ENCODE peak calls at places on chromosomes 13 and 19, in nine cellular contexts. E is HCT116, L is right atrium auricular region, G is spleen, P is gastrocnemius medialis, U is sigmoid colon, O is body of pancreas, Z is H9, H is HepG2. A is an unnamed sample.

GRCh38 chr19:55255618-55256423 is 3.0 kb downstream of the PPP6R1 start:
- DNase-seq in P (no peak), U (no peak), E (no peak), G (peak), H (peak), O (no peak), Z (no peak), L (no peak), A (no peak)

GRCh38 chr13:45479661-45480060 is 14.9 kb downstream of the COG3 start:
- DNase-seq in G (no peak), P (no peak), L (no peak), O (no peak), H (no peak), U (no peak), Z (no peak), E (no peak), A (no peak)

GRCh38 chr19:492091-492531 is 4.2 kb upstream of the MADCAM1 start:
- DNase-seq in P (no peak), L (no peak), U (no peak), H (no peak), G (peak), Z (peak), E (no peak), O (no peak), A (no peak)

GRCh38 chr13:49908637-49909036 is 27.5 kb downstream of the SPRYD7 start:
- DNase-seq in G (no peak), E (peak), U (no peak), H (no peak), Z (peak), O (no peak), L (no peak), P (no peak), A (no peak)

GRCh38 chr19:31676271-31677004 is 327.2 kb upstream of the TSHZ3 start:
- DNase-seq in P (no peak), U (no peak), H (no peak), O (no peak), L (no peak), E (no peak), G (no peak), Z (peak), A (no peak)

GRCh38 chr13:30904043-30904442 is 2.0 kb upstream of the MEDAG start:
- DNase-seq in L (no peak), O (no peak), H (no peak), U (no peak), E (no peak), P (no peak), G (no peak), Z (no peak), A (no peak)

GRCh38 chr13:69999875-70000274 is 107.8 kb upstream of the ATXN8OS start:
- DNase-seq in O (no peak), U (no peak), L (no peak), H (no peak), P (no peak), G (no peak), E (no peak), Z (no peak), A (no peak)

GRCh38 chr19:16462757-16463250 is 9.0 kb downstream of the EPS15L1 start:
- DNase-seq in G (no peak), P (peak), U (no peak), Z (no peak), H (no peak), O (no peak), E (no peak), L (peak), A (peak)

GRCh38 chr19:33202546-33203507 is 8.7 kb downstream of the LRP3 start:
- DNase-seq in E (no peak), Z (no peak), P (no peak), H (no peak), G (no peak), U (no peak), L (no peak), O (no peak), A (no peak)

GRCh38 chr19:23098286-23098685 is 18.5 kb upstream of the ZNF730 start:
- DNase-seq in G (no peak), U (no peak), H (no peak), Z (no peak), E (no peak), P (no peak), O (no peak), L (no peak), A (no peak)

GRCh38 chr13:99224019-99224418 is 23.4 kb downstream of the UBAC2 start:
- DNase-seq in U (no peak), H (no peak), G (no peak), L (no peak), Z (no peak), O (no peak), E (no peak), P (no peak), A (no peak)

GRCh38 chr13:111489301-111489700 is 168.9 kb downstream of the TEX29 start:
- DNase-seq in E (no peak), H (no peak), G (no peak), P (no peak), O (no peak), L (no peak), Z (no peak), U (no peak), A (no peak)

GRCh38 chr19:56837492-56837891 is 3.0 kb downstream of the PEG3 start:
- DNase-seq in O (peak), H (peak), P (peak), Z (no peak), L (peak), E (no peak), U (peak), G (peak), A (no peak)
- TF ChIP-seq CTCF in O (peak), H (peak), P (no peak), Z (no peak), L (peak), E (no peak), U (peak), G (peak), A (no peak)

GRCh38 chr13:25493930-25494707 is 122.3 kb downstream of the ATP8A2 start:
- DNase-seq in H (no peak), U (no peak), P (no peak), G (no peak), L (no peak), Z (peak), O (no peak), E (no peak), A (no peak)
- H3K27ac ChIP-seq in H (no peak), U (no peak), P (no peak), G (no peak), L (no peak), Z (no peak), O (no peak), E (no peak), A (no peak)

DNA sequence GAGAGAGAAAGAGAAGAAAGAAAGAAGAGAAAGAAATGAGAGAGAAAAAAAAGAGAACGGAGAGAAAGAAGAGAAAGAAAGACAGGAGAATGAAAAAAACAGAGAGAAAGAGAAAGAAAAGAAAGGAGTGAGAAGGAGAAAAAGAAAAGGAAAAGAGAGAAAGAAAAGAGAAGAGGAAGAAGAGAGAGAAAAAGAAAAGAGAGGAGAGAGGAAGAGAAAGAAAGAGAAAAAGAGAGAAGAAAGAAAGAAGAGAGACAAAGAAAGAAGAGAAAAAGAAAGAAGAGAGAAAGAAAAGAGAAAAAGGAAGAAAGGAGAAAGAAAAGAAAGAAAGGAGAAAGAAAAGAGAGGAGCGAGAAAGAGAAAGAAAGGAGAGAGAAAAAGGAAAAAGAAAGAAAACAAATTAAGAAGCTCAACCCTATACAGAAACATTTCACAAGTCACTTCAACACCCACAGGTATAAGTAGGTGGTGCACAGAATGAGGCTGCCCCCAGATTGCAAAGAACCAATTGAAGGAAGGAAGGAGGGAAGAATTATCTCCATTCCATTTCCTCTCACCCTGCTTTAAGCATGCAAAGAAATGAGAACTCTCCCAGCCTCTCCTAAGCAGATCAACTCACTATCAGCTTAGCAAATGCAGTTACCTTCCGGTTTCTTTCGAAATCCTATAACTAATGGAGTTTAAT is 98.8 kb upstream of the CACNA1A start:
- DNase-seq in L (no peak), P (no peak), O (no peak), E (no peak), H (no peak), U (no peak), Z (no peak), G (no peak), A (no peak)
- TF ChIP-seq CTCF in L (no peak), P (no peak), O (no peak), E (no peak), H (no peak), U (no peak), Z (no peak), G (no peak), A (no peak)

GRCh38 chr13:79457948-79458347 is 23.0 kb upstream of the NDFIP2 start:
- DNase-seq in L (no peak), H (no peak), Z (no peak), P (no peak), E (no peak), O (no peak), G (no peak), U (no peak), A (peak)

GRCh38 chr13:79456051-79456450 is 24.9 kb upstream of the NDFIP2 start:
- DNase-seq in P (no peak), U (no peak), H (no peak), L (no peak), O (no peak), G (no peak), Z (no peak), E (no peak), A (no peak)

GRCh38 chr13:79456656-79457365 is 24.1 kb upstream of the NDFIP2 start:
- DNase-seq in H (no peak), G (no peak), U (no peak), O (no peak), Z (no peak), E (no peak), L (no peak), P (no peak), A (no peak)

GRCh38 chr13:79457390-79457789 is 23.6 kb upstream of the NDFIP2 start:
- DNase-seq in O (no peak), U (no peak), Z (no peak), G (no peak), H (no peak), P (no peak), E (no peak), L (no peak), A (no peak)

GRCh38 chr13:79455331-79455730 is 25.6 kb upstream of the NDFIP2 start:
- DNase-seq in G (no peak), P (no peak), L (no peak), H (no peak), E (no peak), Z (peak), O (no peak), U (no peak), A (no peak)
- H3K27ac ChIP-seq in G (no peak), P (no peak), L (no peak), H (no peak), E (no peak), Z (no peak), O (no peak), U (no peak), A (no peak)

DNA sequence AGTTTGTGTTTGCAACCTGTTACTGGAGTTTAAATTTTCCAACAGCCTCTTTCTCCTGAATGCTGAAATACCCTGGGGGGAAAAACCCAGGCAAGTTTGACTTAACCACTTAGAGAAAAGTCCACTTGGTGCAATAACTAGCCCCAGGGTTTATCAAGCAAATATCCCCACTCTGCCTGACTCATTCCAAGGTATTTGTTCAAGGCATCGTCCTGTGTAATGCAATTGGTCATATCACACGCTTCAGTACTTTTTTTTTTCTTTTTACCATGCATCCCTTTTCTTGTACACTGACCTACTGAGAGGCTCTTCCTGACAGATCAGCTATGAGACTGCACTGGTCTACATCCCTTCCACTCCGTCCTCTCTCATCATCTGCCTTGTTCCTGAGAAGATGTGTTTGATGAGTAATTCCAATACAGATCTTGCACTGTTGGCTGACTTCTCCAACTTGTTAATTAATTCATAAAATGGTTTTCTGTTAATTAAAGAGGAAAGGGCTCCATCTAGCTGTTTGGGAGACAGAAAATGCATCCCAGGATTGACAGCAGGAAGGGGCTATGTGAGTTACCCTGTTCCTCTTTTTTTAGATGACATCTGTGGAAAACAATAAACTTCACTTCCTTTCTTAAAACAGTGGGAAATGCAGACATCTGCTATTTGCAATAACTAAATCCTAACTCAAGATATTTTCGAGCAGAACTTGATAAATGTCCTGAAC is 212.6 kb upstream of the IRS2 start:
- DNase-seq in Z (no peak), G (no peak), P (no peak), O (no peak), H (no peak), L (no peak), E (no peak), U (no peak), A (peak)
- TF ChIP-seq CTCF in Z (no peak), G (no peak), P (no peak), O (no peak), H (no peak), L (peak), E (no peak), U (no peak), A (no peak)

GRCh38 chr19:34678421-34678820 is 943 bp downstream of the ZNF302 start:
- DNase-seq in P (no peak), E (no peak), U (no peak), H (no peak), Z (no peak), O (peak), G (no peak), L (no peak), A (no peak)
- H3K27ac ChIP-seq in P (peak), E (no peak), U (peak), H (no peak), Z (no peak), O (no peak), G (peak), L (peak), A (peak)

GRCh38 chr13:112839347-112840105 is 129.5 kb upstream of the MCF2L start:
- DNase-seq in Z (no peak), P (no peak), H (no peak), E (no peak), L (no peak), U (no peak), G (peak), O (no peak), A (no peak)
- TF ChIP-seq CTCF in Z (no peak), P (no peak), H (no peak), E (no peak), L (no peak), U (no peak), G (no peak), O (no peak), A (no peak)

A was measured in RWPE1.